ENCODE peak calls at places on chromosome X, in four cellular contexts. One of them, this sample, is unnamed. For H3K27me3, the result is how much of the 10 kb centered on the place peaks cover.

GRCh38 chrX:143002206-143002605 is 23.5 kb upstream of the SPANXN4 start:
- DNase-seq in uterus: no peak
- DNase-seq in H7: no peak
- DNase-seq in mammary epithelial cell: no peak
- DNase-seq in this sample: no peak

GRCh38 chrX:23008431-23009099 is 8.8 kb downstream of the DDX53 start:
- DNase-seq in uterus: no peak
- DNase-seq in H7: peak
- DNase-seq in mammary epithelial cell: no peak
- DNase-seq in this sample: peak

GRCh38 chrX:78555401-78555980 is 103.6 kb downstream of the RTL3 start:
- DNase-seq in uterus: no peak
- DNase-seq in H7: no peak
- DNase-seq in mammary epithelial cell: no peak
- DNase-seq in this sample: peak

GRCh38 chrX:31268359-31268758 is 196.5 kb upstream of the FTHL17 start:
- DNase-seq in uterus: no peak
- DNase-seq in H7: peak
- DNase-seq in mammary epithelial cell: no peak
- DNase-seq in this sample: no peak

GRCh38 chrX:133053854-133054565 is 42.9 kb downstream of the USP26 start:
- DNase-seq in uterus: no peak
- DNase-seq in H7: no peak
- DNase-seq in mammary epithelial cell: peak
- DNase-seq in this sample: peak

GRCh38 chrX:96407043-96407442 is 277.6 kb upstream of the DIAPH2 start:
- DNase-seq in uterus: peak
- DNase-seq in H7: no peak
- DNase-seq in mammary epithelial cell: no peak
- DNase-seq in this sample: peak

GRCh38 chrX:120244735-120245498 is 5.7 kb upstream of the ZBTB33 start:
- DNase-seq in uterus: peak
- DNase-seq in H7: peak
- DNase-seq in mammary epithelial cell: peak
- DNase-seq in this sample: peak

GRCh38 chrX:154652311-154653047 is 900 bp downstream of the CTAG2 start:
- DNase-seq in uterus: no peak
- DNase-seq in H7: peak
- DNase-seq in mammary epithelial cell: no peak
- DNase-seq in this sample: no peak

GRCh38 chrX:97672608-97673007 is 788.9 kb downstream of the RPA4 start:
- DNase-seq in uterus: no peak
- DNase-seq in H7: no peak
- DNase-seq in mammary epithelial cell: no peak
- DNase-seq in this sample: no peak

GRCh38 chrX:154374361-154375155 is at the start of gene FLNA:
- DNase-seq in uterus: peak
- DNase-seq in H7: peak
- DNase-seq in mammary epithelial cell: no peak
- DNase-seq in this sample: peak

GRCh38 chrX:139191746-139192385 is 338.7 kb upstream of the F9 start:
- DNase-seq in uterus: no peak
- DNase-seq in H7: no peak
- DNase-seq in mammary epithelial cell: no peak
- DNase-seq in this sample: no peak

GRCh38 chrX:139196890-139197289 is 333.6 kb upstream of the F9 start:
- DNase-seq in uterus: no peak
- DNase-seq in H7: no peak
- DNase-seq in mammary epithelial cell: no peak
- DNase-seq in this sample: peak

GRCh38 chrX:139187738-139188137 is 342.8 kb upstream of the F9 start:
- DNase-seq in uterus: no peak
- DNase-seq in H7: no peak
- DNase-seq in mammary epithelial cell: no peak
- DNase-seq in this sample: peak

GRCh38 chrX:139194571-139195280 is 335.8 kb upstream of the F9 start:
- DNase-seq in uterus: no peak
- DNase-seq in H7: peak
- DNase-seq in mammary epithelial cell: peak
- DNase-seq in this sample: peak

GRCh38 chrX:139192386-139192961 is 338.1 kb upstream of the F9 start:
- DNase-seq in uterus: no peak
- DNase-seq in H7: no peak
- DNase-seq in mammary epithelial cell: no peak
- DNase-seq in this sample: peak
- H3K27me3 ChIP-seq in uterus: under half
- H3K27me3 ChIP-seq in H7: half or more
- H3K27me3 ChIP-seq in mammary epithelial cell: under half
- H3K27me3 ChIP-seq in this sample: under half

DNA sequence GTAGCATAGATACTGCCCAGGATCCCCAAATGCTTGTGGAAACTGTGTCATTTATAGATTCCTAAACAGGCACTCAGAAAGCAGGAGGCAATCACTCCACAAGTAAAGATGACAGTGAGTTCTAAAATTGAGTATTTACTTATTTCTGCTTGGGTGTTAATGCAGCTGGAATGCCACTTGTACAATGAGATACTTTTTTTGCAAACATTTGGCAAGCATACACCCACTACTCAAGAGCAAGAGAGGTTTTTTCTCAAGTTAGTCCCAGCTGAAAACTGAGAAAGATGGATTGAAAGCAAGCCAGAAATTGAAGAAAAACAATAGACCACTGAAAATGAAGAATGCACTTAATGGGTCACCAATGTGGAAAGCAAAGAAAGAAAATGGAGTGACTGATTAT is 22.5 kb downstream of the GABRA3 start:
- DNase-seq in uterus: no peak
- DNase-seq in H7: no peak
- DNase-seq in mammary epithelial cell: no peak
- DNase-seq in this sample: no peak
- H3K27me3 ChIP-seq in uterus: under half
- H3K27me3 ChIP-seq in H7: under half
- H3K27me3 ChIP-seq in mammary epithelial cell: under half
- H3K27me3 ChIP-seq in this sample: under half

GRCh38 chrX:15529165-15529564 is 28.6 kb downstream of the BMX start:
- DNase-seq in uterus: no peak
- DNase-seq in H7: no peak
- DNase-seq in mammary epithelial cell: no peak
- DNase-seq in this sample: no peak
- H3K27me3 ChIP-seq in uterus: under half
- H3K27me3 ChIP-seq in H7: under half
- H3K27me3 ChIP-seq in mammary epithelial cell: under half
- H3K27me3 ChIP-seq in this sample: under half

DNA sequence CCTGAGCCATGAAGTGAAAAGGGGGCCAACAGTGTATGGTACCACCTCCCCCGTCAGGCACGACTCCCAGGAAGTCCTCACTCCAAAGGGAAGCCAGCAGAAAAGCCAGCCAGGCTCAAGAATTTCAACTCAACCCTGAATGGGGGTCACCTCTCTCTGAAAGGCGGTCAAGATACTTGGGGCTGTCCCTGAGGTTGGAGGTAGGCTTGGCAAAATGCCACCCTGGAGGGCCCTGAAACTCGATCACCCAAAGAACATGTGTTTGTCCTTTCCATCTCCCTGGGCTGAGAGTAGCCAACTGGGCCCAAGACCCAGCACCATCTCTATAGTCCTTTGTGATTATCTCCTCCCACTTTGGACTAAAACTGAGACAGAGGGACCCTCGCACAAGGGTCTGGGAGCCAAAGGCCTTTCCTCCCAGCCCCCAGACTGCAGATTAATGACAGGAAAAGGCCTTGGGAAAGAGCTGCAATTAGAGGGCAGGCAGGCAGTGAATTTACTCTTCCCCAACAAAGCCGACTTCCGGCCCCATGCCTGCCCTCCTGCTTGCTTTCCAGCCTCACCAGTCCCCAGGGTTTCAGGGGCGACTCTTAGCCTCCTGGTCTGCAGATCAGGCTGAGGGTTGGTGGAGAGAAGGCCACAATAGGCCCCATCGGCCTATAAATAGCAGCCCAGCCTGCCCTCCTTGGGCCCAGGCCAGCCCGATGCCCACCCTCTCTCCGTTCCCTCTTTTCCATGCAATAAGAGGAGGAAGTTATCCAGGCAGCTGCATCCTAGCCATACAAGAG is 5.6 kb downstream of the SASH3 start:
- DNase-seq in uterus: no peak
- DNase-seq in H7: no peak
- DNase-seq in mammary epithelial cell: no peak
- DNase-seq in this sample: no peak
- H3K27me3 ChIP-seq in uterus: under half
- H3K27me3 ChIP-seq in H7: under half
- H3K27me3 ChIP-seq in mammary epithelial cell: under half
- H3K27me3 ChIP-seq in this sample: under half

DNA sequence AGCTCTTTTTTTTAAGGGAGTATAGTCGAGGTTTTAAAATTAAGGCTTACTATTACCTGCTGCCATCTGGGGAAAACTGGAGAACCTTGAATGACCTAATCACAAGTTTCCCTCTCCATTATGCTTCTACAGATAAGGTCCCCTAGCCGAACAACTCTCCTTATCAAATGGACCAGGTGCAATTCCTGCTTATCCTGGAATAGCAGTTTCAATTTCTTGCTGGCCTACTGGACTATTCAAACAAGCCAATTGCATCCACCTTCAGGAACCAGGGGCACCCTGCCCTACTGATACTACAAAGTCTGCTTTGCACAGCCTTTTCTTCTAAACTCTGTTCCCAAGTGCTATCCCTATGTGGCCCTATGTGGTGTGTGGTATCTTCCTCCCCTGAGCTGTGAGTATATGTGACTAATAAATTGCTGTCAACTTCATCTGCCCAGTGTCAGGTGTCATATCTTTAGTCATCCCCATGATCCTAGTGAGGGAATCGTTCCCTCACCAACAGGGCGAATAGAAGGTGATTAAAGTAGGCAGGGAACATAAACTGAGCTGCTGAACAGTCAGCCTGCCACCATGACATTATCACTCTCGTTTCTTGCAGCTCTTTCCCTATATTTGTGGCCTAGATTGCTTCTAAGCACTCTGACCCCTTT is 128.5 kb downstream of the ATG4A start:
- DNase-seq in uterus: no peak
- DNase-seq in H7: no peak
- DNase-seq in mammary epithelial cell: no peak
- DNase-seq in this sample: no peak
- H3K27me3 ChIP-seq in uterus: under half
- H3K27me3 ChIP-seq in H7: under half
- H3K27me3 ChIP-seq in mammary epithelial cell: under half
- H3K27me3 ChIP-seq in this sample: under half

GRCh38 chrX:134727363-134727762 is 69.1 kb upstream of the PLAC1 start:
- DNase-seq in uterus: no peak
- DNase-seq in H7: no peak
- DNase-seq in mammary epithelial cell: no peak
- DNase-seq in this sample: peak
- H3K27me3 ChIP-seq in uterus: under half
- H3K27me3 ChIP-seq in H7: under half
- H3K27me3 ChIP-seq in mammary epithelial cell: under half
- H3K27me3 ChIP-seq in this sample: under half